ENCODE peak calls at places on chromosome 1, in six cellular contexts. G, K, D, L, Q and P are unnamed samples.
A peak's percentile ranks its signal among the peaks of the same experiment; 100 is the strongest.

GRCh38 chr1:109535971-109536491 is 3.6 kb upstream of the GPR61 start:
- DNase-seq in D (no peak), K (no peak), L (no peak), G (no peak), Q (no peak), P (no peak)

GRCh38 chr1:174077755-174078490 is 55.8 kb upstream of the RC3H1 start:
- DNase-seq in Q (no peak), K (no peak), G (peak; percentile 85), L (no peak), D (peak; percentile 37), P (no peak)

GRCh38 chr1:41319803-41320711 is 41.2 kb upstream of the FOXO6 start:
- DNase-seq in L (no peak), K (no peak), D (no peak), Q (no peak), G (no peak), P (no peak)

GRCh38 chr1:7585216-7585907 is 185.7 kb upstream of the VAMP3 start:
- DNase-seq in D (no peak), L (no peak), Q (no peak), K (no peak), G (no peak), P (no peak)

GRCh38 chr1:85581138-85581801 is 709 bp downstream of the CCN1 start:
- DNase-seq in L (peak; percentile 65), D (peak; percentile 79), K (peak; percentile 69), G (peak; percentile 64), Q (no peak), P (peak; percentile 74)

GRCh38 chr1:168567007-168567406 is 9.4 kb upstream of the XCL1 start:
- DNase-seq in L (no peak), Q (no peak), G (no peak), D (no peak), K (no peak), P (no peak)

GRCh38 chr1:204709021-204709420 is 23.5 kb upstream of the LRRN2 start:
- DNase-seq in G (no peak), D (no peak), K (no peak), Q (no peak), L (no peak), P (no peak)

GRCh38 chr1:173411835-173412742 is 65.0 kb upstream of the PRDX6 start:
- DNase-seq in L (no peak), K (peak; percentile 89), Q (no peak), G (peak; percentile 77), D (no peak), P (peak; percentile 96)

GRCh38 chr1:201505505-201505893 is 1.4 kb downstream of the CSRP1 start:
- DNase-seq in Q (no peak), K (peak; percentile 76), G (no peak), D (peak; percentile 49), L (no peak), P (peak; percentile 72)

GRCh38 chr1:226047495-226047894 is 15.0 kb upstream of the H3-3A start:
- DNase-seq in D (no peak), K (peak; percentile 61), L (no peak), Q (no peak), G (no peak), P (no peak)

GRCh38 chr1:51623450-51623849 is 6.6 kb downstream of the OSBPL9 start:
- DNase-seq in G (no peak), L (no peak), D (no peak), K (no peak), Q (no peak), P (no peak)

GRCh38 chr1:51621841-51622454 is 5.1 kb downstream of the OSBPL9 start:
- DNase-seq in Q (no peak), G (peak; percentile 79), L (no peak), D (no peak), K (no peak), P (no peak)

GRCh38 chr1:51622455-51622913 is 5.6 kb downstream of the OSBPL9 start:
- DNase-seq in L (no peak), K (peak; percentile 80), G (peak; percentile 95), D (peak; percentile 64), Q (peak; percentile 5), P (peak; percentile 65)

GRCh38 chr1:51624851-51625250 is 8.0 kb downstream of the OSBPL9 start:
- DNase-seq in G (no peak), Q (no peak), K (peak; percentile 47), D (no peak), L (no peak), P (peak; percentile 20)

DNA sequence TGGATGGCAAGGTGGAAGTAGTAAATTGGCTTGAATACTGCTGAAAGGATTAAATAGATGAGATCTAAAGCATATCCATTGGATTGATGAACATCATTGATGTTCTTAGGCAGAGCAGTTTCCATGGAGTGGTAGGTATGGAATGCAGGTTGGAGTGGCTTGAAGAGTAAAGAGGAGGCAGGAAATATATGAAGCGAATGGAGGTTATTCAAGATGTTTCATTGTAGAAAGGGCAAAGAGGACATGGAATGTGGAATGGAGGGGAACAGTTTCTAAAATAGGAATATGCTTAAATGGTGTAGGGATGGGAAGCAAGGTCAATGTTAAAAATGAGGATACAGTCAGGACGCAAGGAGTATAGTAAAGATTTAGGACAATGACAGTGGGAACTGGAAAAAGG is 6.1 kb downstream of the OSBPL9 start:
- DNase-seq in G (no peak), K (no peak), L (no peak), D (no peak), Q (no peak), P (no peak)
- H4K8ac ChIP-seq in G (no peak overlapping the region), K (no peak overlapping the region), L (no peak overlapping the region), D (no peak overlapping the region), Q (no peak overlapping the region), P (no peak overlapping the region)

DNA sequence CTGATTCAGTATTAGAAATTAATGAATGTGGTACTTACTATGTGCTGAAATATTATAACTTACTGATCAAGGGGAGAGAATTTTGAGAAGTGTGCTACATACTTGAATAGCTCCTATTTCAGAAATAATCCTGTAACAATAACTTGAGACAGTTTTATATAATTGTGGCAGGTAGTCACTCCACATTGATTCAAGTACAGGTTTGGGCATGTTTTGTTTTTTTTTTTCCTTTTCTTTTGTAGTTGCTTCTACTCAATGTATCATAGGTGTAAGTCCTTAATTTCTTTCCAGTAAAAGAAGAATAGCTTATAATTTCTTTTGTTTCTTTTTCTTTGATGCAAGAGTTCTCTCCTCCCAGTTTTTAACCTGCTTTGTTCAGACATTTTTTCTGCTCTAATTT is 86.1 kb upstream of the ADGRL2 start:
- DNase-seq in D (no peak), K (no peak), L (no peak), Q (no peak), G (no peak), P (no peak)
- H3K14ac ChIP-seq in D (no peak overlapping the region), K (no peak overlapping the region), L (no peak overlapping the region), Q (no peak overlapping the region), G (no peak overlapping the region), P (no peak overlapping the region)

DNA sequence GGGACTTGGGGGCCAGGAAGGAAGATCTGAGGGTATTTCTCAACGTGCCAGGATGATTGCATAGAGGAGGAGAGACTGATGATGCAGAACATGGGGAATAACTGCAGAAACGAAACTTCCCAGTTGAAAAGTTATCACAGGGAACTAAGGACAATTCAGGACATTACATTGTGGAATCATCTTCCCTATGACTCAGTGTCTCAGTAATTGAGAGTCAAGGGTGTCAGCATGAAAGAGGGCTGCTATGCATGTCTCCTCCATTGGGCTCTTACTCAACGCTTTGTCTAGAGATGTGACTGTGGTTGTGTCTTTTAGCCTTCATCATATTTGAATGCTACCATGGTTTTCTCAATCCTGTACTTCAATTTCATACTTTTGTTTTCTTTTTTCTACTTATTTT is 48.9 kb upstream of the PTGFR start:
- DNase-seq in Q (no peak), L (no peak), D (no peak), G (peak; percentile 19), K (peak; percentile 27), P (peak; percentile 3)
- H4K8ac ChIP-seq in Q (no peak overlapping the region), L (no peak overlapping the region), D (no peak overlapping the region), G (no peak overlapping the region), K (no peak overlapping the region), P (no peak overlapping the region)

DNA sequence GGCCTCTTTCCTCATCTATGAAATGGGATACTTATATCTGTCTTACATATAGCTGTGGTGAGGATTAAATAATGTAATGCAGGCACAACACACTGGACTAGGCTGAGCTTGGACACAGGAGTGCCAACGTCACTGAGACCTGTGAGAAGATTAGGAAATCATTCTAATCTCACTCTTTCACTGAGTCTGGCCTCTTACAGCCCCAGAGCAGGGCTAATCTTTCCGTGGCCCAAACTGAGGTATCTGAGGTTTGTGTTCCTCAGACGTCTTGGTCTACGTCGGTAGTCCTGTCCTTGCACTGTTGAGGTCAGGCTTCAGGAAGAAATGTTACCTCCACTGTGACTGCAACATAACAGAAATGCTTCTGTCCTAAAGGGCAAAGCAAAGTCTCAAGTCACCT is 22.6 kb upstream of the A3GALT2 start:
- DNase-seq in K (no peak), L (no peak), Q (no peak), G (peak; percentile 28), D (no peak), P (peak; percentile 60)
- H3K14ac ChIP-seq in K (peak overlapping the region; percentile 41), L (no peak overlapping the region), Q (no peak overlapping the region), G (no peak overlapping the region), D (no peak overlapping the region), P (no peak overlapping the region)

GRCh38 chr1:163264256-163264655 is 57.5 kb upstream of the NUF2 start:
- DNase-seq in K (peak; percentile 42), G (no peak), Q (no peak), D (no peak), L (no peak), P (no peak)
- H4K8ac ChIP-seq in K (no peak overlapping the region), G (no peak overlapping the region), Q (no peak overlapping the region), D (no peak overlapping the region), L (no peak overlapping the region), P (no peak overlapping the region)

DNA sequence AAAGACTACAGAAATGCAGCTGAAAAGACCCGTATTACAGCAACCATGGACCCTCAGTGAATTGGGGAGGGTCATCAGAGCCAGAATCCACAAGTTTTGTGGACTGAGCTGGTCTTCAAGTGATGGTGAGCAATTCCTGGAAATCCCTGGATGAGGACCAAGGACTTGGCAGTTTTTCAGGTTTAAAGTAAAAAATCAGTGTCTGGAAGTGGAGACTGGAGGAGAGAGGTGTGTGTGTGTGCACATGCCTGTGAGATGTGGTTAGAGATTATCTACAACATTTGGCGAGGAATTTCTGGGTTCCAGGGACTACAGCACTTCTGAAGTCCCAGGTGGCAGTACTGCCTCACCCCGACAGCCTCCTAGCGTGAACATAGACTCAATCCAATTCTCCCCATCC is 56.4 kb downstream of the KIRREL1 start:
- DNase-seq in L (no peak), Q (no peak), K (peak; percentile 65), D (no peak), G (no peak), P (no peak)
- H3K14ac ChIP-seq in L (no peak overlapping the region), Q (no peak overlapping the region), K (no peak overlapping the region), D (no peak overlapping the region), G (no peak overlapping the region), P (no peak overlapping the region)

DNA sequence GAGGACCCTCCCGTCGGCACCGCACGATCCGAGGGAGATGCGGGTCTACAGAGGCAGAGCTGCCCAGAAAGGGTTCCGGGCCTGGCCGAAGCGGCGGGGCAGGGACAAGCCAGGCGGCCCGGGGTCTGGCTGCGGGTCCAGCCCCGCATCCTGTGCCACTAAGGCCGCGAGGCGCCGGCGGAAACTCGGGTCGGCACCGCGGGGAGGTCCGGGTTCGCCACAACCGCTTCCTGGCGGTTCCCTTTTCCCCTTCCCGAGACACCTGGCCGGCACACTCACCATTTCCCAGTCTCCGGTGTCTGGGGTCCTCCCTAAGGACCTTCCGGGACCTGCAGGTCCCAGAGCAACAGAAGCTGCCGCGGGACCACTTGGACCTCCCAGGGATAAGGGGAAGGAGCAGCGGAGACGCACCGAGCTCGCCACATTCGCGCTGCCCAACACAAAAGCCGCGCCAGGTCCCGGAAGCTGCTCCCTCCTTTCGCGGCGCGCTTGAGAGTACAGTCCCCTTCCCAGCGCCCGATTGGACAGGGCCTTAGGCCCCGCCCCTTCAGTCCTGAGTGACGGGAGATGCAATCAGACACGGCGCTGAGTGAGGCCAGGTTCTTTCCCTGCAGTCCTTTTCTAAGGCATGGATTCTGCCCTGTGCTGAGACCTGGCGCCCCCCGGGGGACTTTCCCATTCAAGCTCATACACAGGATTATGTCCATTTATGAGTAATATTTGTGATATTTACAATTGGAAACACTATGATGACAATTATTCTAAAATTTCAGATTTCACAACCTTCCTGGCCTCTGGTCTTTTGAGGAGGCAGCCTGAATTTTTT is at the start of gene ZNF670:
- DNase-seq in G (peak; percentile 98), D (peak; percentile 98), K (peak; percentile 94), Q (peak; percentile 92), L (peak; percentile 91), P (peak; percentile 94)
- H4K8ac ChIP-seq in G (peak within 1 kb of the TSS; percentile 84), D (no peak within 1 kb of the TSS), K (peak within 1 kb of the TSS; percentile 48), Q (peak within 1 kb of the TSS; percentile 95), L (no peak within 1 kb of the TSS), P (peak within 1 kb of the TSS; percentile 72)